ENCODE peak calls at places on chromosomes 2 and 18, in eight cellular contexts. One of them, this sample, is unnamed. For H3K4me1, the result is how much of the 10 kb centered on the place peaks cover.

GRCh38 chr2:206614825-206615224 is 27.5 kb upstream of the FAM237A start:
- DNase-seq in suprapubic skin: no peak
- DNase-seq in A673: peak
- DNase-seq in esophagus muscularis mucosa: no peak
- DNase-seq in tibial artery: no peak
- DNase-seq in heart left ventricle: no peak
- DNase-seq in cardiac muscle cell: peak
- DNase-seq in stomach: no peak
- DNase-seq in this sample: no peak

GRCh38 chr2:7900593-7900992 is 781.3 kb upstream of the ID2 start:
- DNase-seq in suprapubic skin: no peak
- DNase-seq in A673: no peak
- DNase-seq in esophagus muscularis mucosa: no peak
- DNase-seq in tibial artery: no peak
- DNase-seq in heart left ventricle: no peak
- DNase-seq in cardiac muscle cell: no peak
- DNase-seq in stomach: no peak
- DNase-seq in this sample: no peak

GRCh38 chr2:88452151-88452851 is at the start of gene FOXI3:
- DNase-seq in suprapubic skin: peak
- DNase-seq in A673: no peak
- DNase-seq in esophagus muscularis mucosa: no peak
- DNase-seq in tibial artery: no peak
- DNase-seq in heart left ventricle: no peak
- DNase-seq in cardiac muscle cell: no peak
- DNase-seq in stomach: no peak
- DNase-seq in this sample: no peak

GRCh38 chr2:28729698-28730097 is 21.9 kb upstream of the PPP1CB start:
- DNase-seq in suprapubic skin: no peak
- DNase-seq in A673: no peak
- DNase-seq in esophagus muscularis mucosa: no peak
- DNase-seq in tibial artery: no peak
- DNase-seq in heart left ventricle: no peak
- DNase-seq in cardiac muscle cell: no peak
- DNase-seq in stomach: no peak
- DNase-seq in this sample: no peak

GRCh38 chr18:52334307-52334706 is 5.7 kb upstream of the DCC start:
- DNase-seq in suprapubic skin: no peak
- DNase-seq in A673: no peak
- DNase-seq in esophagus muscularis mucosa: no peak
- DNase-seq in tibial artery: no peak
- DNase-seq in heart left ventricle: no peak
- DNase-seq in cardiac muscle cell: no peak
- DNase-seq in stomach: no peak
- DNase-seq in this sample: no peak

GRCh38 chr18:5294113-5294617 is 1.4 kb downstream of the ZBTB14 start:
- DNase-seq in suprapubic skin: no peak
- DNase-seq in A673: peak
- DNase-seq in esophagus muscularis mucosa: no peak
- DNase-seq in tibial artery: no peak
- DNase-seq in heart left ventricle: no peak
- DNase-seq in cardiac muscle cell: peak
- DNase-seq in stomach: peak
- DNase-seq in this sample: no peak

GRCh38 chr18:4455113-4455811 is at the start of gene DLGAP1:
- DNase-seq in suprapubic skin: peak
- DNase-seq in A673: peak
- DNase-seq in esophagus muscularis mucosa: no peak
- DNase-seq in tibial artery: peak
- DNase-seq in heart left ventricle: peak
- DNase-seq in cardiac muscle cell: peak
- DNase-seq in stomach: peak
- DNase-seq in this sample: no peak

GRCh38 chr2:188734688-188735087 is 239.5 kb upstream of the COL3A1 start:
- DNase-seq in suprapubic skin: no peak
- DNase-seq in A673: peak
- DNase-seq in esophagus muscularis mucosa: no peak
- DNase-seq in tibial artery: no peak
- DNase-seq in heart left ventricle: no peak
- DNase-seq in cardiac muscle cell: peak
- DNase-seq in stomach: no peak
- DNase-seq in this sample: no peak

GRCh38 chr2:99825630-99826029 is 316.8 kb downstream of the AFF3 start:
- DNase-seq in suprapubic skin: no peak
- DNase-seq in A673: no peak
- DNase-seq in esophagus muscularis mucosa: no peak
- DNase-seq in tibial artery: no peak
- DNase-seq in heart left ventricle: no peak
- DNase-seq in cardiac muscle cell: no peak
- DNase-seq in stomach: no peak
- DNase-seq in this sample: no peak

GRCh38 chr18:67731853-67732252 is 215.3 kb upstream of the DSEL start:
- DNase-seq in suprapubic skin: no peak
- DNase-seq in A673: no peak
- DNase-seq in esophagus muscularis mucosa: no peak
- DNase-seq in tibial artery: no peak
- DNase-seq in heart left ventricle: no peak
- DNase-seq in cardiac muscle cell: no peak
- DNase-seq in stomach: no peak
- DNase-seq in this sample: no peak

GRCh38 chr2:61789807-61790602 is 63.9 kb downstream of the FAM161A start:
- DNase-seq in suprapubic skin: no peak
- DNase-seq in A673: no peak
- DNase-seq in esophagus muscularis mucosa: no peak
- DNase-seq in tibial artery: no peak
- DNase-seq in heart left ventricle: no peak
- DNase-seq in cardiac muscle cell: no peak
- DNase-seq in stomach: no peak
- DNase-seq in this sample: no peak

GRCh38 chr2:158637357-158637756 is 157.8 kb upstream of the DAPL1 start:
- DNase-seq in suprapubic skin: no peak
- DNase-seq in A673: no peak
- DNase-seq in esophagus muscularis mucosa: no peak
- DNase-seq in tibial artery: no peak
- DNase-seq in heart left ventricle: no peak
- DNase-seq in cardiac muscle cell: no peak
- DNase-seq in stomach: no peak
- DNase-seq in this sample: no peak

GRCh38 chr18:59231157-59231556 is 11.2 kb downstream of the GRP start:
- DNase-seq in suprapubic skin: no peak
- DNase-seq in A673: no peak
- DNase-seq in esophagus muscularis mucosa: no peak
- DNase-seq in tibial artery: no peak
- DNase-seq in heart left ventricle: no peak
- DNase-seq in cardiac muscle cell: no peak
- DNase-seq in stomach: no peak
- DNase-seq in this sample: no peak

GRCh38 chr2:216008387-216008786 is 5.0 kb downstream of the MREG start:
- DNase-seq in suprapubic skin: no peak
- DNase-seq in A673: no peak
- DNase-seq in esophagus muscularis mucosa: no peak
- DNase-seq in tibial artery: no peak
- DNase-seq in heart left ventricle: no peak
- DNase-seq in cardiac muscle cell: no peak
- DNase-seq in stomach: no peak
- DNase-seq in this sample: no peak

GRCh38 chr18:77366725-77367641 is 117.3 kb downstream of the GALR1 start:
- DNase-seq in suprapubic skin: no peak
- DNase-seq in A673: no peak
- DNase-seq in esophagus muscularis mucosa: no peak
- DNase-seq in tibial artery: no peak
- DNase-seq in heart left ventricle: no peak
- DNase-seq in cardiac muscle cell: peak
- DNase-seq in stomach: no peak
- DNase-seq in this sample: no peak

GRCh38 chr2:16034151-16034974 is 94.0 kb downstream of the MYCN start:
- DNase-seq in suprapubic skin: no peak
- DNase-seq in A673: peak
- DNase-seq in esophagus muscularis mucosa: no peak
- DNase-seq in tibial artery: no peak
- DNase-seq in heart left ventricle: no peak
- DNase-seq in cardiac muscle cell: no peak
- DNase-seq in stomach: no peak
- DNase-seq in this sample: no peak

GRCh38 chr2:223049356-223049755 is 2.6 kb upstream of the KCNE4 start:
- DNase-seq in suprapubic skin: no peak
- DNase-seq in A673: peak
- DNase-seq in esophagus muscularis mucosa: no peak
- DNase-seq in tibial artery: no peak
- DNase-seq in heart left ventricle: no peak
- DNase-seq in cardiac muscle cell: no peak
- DNase-seq in stomach: no peak
- DNase-seq in this sample: no peak
- H3K4me1 ChIP-seq in suprapubic skin: under half
- H3K4me1 ChIP-seq in A673: half or more
- H3K4me1 ChIP-seq in esophagus muscularis mucosa: half or more
- H3K4me1 ChIP-seq in tibial artery: under half
- H3K4me1 ChIP-seq in heart left ventricle: under half
- H3K4me1 ChIP-seq in cardiac muscle cell: under half
- H3K4me1 ChIP-seq in stomach: half or more
- H3K4me1 ChIP-seq in this sample: under half

GRCh38 chr18:24234330-24234729 is 95.5 kb downstream of the CABYR start:
- DNase-seq in suprapubic skin: no peak
- DNase-seq in A673: peak
- DNase-seq in esophagus muscularis mucosa: no peak
- DNase-seq in tibial artery: no peak
- DNase-seq in heart left ventricle: peak
- DNase-seq in cardiac muscle cell: peak
- DNase-seq in stomach: no peak
- DNase-seq in this sample: no peak

GRCh38 chr18:24230766-24231165 is 91.9 kb downstream of the CABYR start:
- DNase-seq in suprapubic skin: no peak
- DNase-seq in A673: no peak
- DNase-seq in esophagus muscularis mucosa: no peak
- DNase-seq in tibial artery: no peak
- DNase-seq in heart left ventricle: no peak
- DNase-seq in cardiac muscle cell: no peak
- DNase-seq in stomach: no peak
- DNase-seq in this sample: no peak

GRCh38 chr18:24232814-24233213 is 94.0 kb downstream of the CABYR start:
- DNase-seq in suprapubic skin: no peak
- DNase-seq in A673: no peak
- DNase-seq in esophagus muscularis mucosa: no peak
- DNase-seq in tibial artery: no peak
- DNase-seq in heart left ventricle: no peak
- DNase-seq in cardiac muscle cell: no peak
- DNase-seq in stomach: no peak
- DNase-seq in this sample: no peak

GRCh38 chr18:24234850-24235418 is 96.1 kb downstream of the CABYR start:
- DNase-seq in suprapubic skin: no peak
- DNase-seq in A673: no peak
- DNase-seq in esophagus muscularis mucosa: no peak
- DNase-seq in tibial artery: no peak
- DNase-seq in heart left ventricle: no peak
- DNase-seq in cardiac muscle cell: peak
- DNase-seq in stomach: no peak
- DNase-seq in this sample: no peak

GRCh38 chr18:24231773-24232735 is 93.2 kb downstream of the CABYR start:
- DNase-seq in suprapubic skin: no peak
- DNase-seq in A673: peak
- DNase-seq in esophagus muscularis mucosa: no peak
- DNase-seq in tibial artery: peak
- DNase-seq in heart left ventricle: peak
- DNase-seq in cardiac muscle cell: peak
- DNase-seq in stomach: no peak
- DNase-seq in this sample: no peak
- H3K4me3 ChIP-seq in suprapubic skin: no peak
- H3K4me3 ChIP-seq in A673: no peak
- H3K4me3 ChIP-seq in esophagus muscularis mucosa: peak
- H3K4me3 ChIP-seq in tibial artery: no peak
- H3K4me3 ChIP-seq in heart left ventricle: no peak
- H3K4me3 ChIP-seq in cardiac muscle cell: no peak
- H3K4me3 ChIP-seq in stomach: no peak
- H3K4me3 ChIP-seq in this sample: no peak

GRCh38 chr18:44324361-44324760 is 356.3 kb upstream of the SETBP1 start:
- DNase-seq in suprapubic skin: no peak
- DNase-seq in A673: no peak
- DNase-seq in esophagus muscularis mucosa: no peak
- DNase-seq in tibial artery: no peak
- DNase-seq in heart left ventricle: no peak
- DNase-seq in cardiac muscle cell: no peak
- DNase-seq in stomach: no peak
- DNase-seq in this sample: no peak

GRCh38 chr18:44325903-44326650 is 354.6 kb upstream of the SETBP1 start:
- DNase-seq in suprapubic skin: no peak
- DNase-seq in A673: peak
- DNase-seq in esophagus muscularis mucosa: no peak
- DNase-seq in tibial artery: peak
- DNase-seq in heart left ventricle: peak
- DNase-seq in cardiac muscle cell: peak
- DNase-seq in stomach: peak
- DNase-seq in this sample: no peak

GRCh38 chr18:44320619-44321460 is 359.8 kb upstream of the SETBP1 start:
- DNase-seq in suprapubic skin: no peak
- DNase-seq in A673: no peak
- DNase-seq in esophagus muscularis mucosa: no peak
- DNase-seq in tibial artery: no peak
- DNase-seq in heart left ventricle: no peak
- DNase-seq in cardiac muscle cell: no peak
- DNase-seq in stomach: no peak
- DNase-seq in this sample: no peak

GRCh38 chr18:44321868-44322590 is 358.7 kb upstream of the SETBP1 start:
- DNase-seq in suprapubic skin: no peak
- DNase-seq in A673: no peak
- DNase-seq in esophagus muscularis mucosa: no peak
- DNase-seq in tibial artery: no peak
- DNase-seq in heart left ventricle: no peak
- DNase-seq in cardiac muscle cell: no peak
- DNase-seq in stomach: no peak
- DNase-seq in this sample: peak

GRCh38 chr18:44323125-44323524 is 357.6 kb upstream of the SETBP1 start:
- DNase-seq in suprapubic skin: no peak
- DNase-seq in A673: no peak
- DNase-seq in esophagus muscularis mucosa: no peak
- DNase-seq in tibial artery: no peak
- DNase-seq in heart left ventricle: no peak
- DNase-seq in cardiac muscle cell: no peak
- DNase-seq in stomach: no peak
- DNase-seq in this sample: no peak
- TF ChIP-seq CTCF in suprapubic skin: no peak
- TF ChIP-seq CTCF in A673: no peak
- TF ChIP-seq CTCF in esophagus muscularis mucosa: no peak
- TF ChIP-seq CTCF in tibial artery: no peak
- TF ChIP-seq CTCF in heart left ventricle: no peak
- TF ChIP-seq CTCF in cardiac muscle cell: no peak
- TF ChIP-seq CTCF in stomach: no peak
- TF ChIP-seq CTCF in this sample: no peak

DNA sequence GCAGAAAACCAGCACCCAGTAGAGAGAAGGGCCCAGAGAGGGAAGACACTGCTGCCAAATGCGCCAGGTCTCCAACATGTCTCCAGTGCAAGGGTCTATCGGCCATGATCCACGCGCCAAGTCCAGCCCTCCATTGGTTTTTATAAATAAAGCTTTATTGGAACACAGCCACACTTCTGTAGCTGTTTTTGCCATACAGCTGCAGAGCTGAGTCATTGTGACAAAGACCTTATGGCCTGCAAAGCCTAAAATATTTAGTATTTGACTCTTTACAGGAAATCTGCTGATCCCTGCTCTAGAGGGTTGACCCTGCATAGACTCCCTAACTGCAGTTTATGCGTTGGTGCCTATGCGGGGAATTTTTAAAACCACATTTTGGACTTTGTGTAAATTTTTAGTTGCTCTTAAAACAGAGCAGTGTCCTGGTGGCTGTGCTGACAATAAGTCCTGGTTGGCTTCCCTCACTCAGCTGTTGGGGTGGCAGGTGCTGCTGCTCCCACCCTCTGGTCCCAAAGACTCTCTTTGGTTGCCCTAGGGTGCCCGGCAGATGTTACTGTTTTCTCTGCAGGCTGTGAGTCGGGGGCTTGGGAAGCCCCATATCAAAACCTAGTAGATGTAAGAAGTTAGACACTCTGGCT is 154.9 kb downstream of the CTIF start:
- DNase-seq in suprapubic skin: no peak
- DNase-seq in A673: no peak
- DNase-seq in esophagus muscularis mucosa: no peak
- DNase-seq in tibial artery: no peak
- DNase-seq in heart left ventricle: no peak
- DNase-seq in cardiac muscle cell: peak
- DNase-seq in stomach: no peak
- DNase-seq in this sample: no peak
- H3K4me1 ChIP-seq in suprapubic skin: under half
- H3K4me1 ChIP-seq in A673: under half
- H3K4me1 ChIP-seq in esophagus muscularis mucosa: under half
- H3K4me1 ChIP-seq in tibial artery: under half
- H3K4me1 ChIP-seq in heart left ventricle: under half
- H3K4me1 ChIP-seq in cardiac muscle cell: under half
- H3K4me1 ChIP-seq in stomach: under half
- H3K4me1 ChIP-seq in this sample: under half

This sample was measured in vagina.